ENCODE peak calls at places on chromosomes 7 and 10, in four cellular contexts. I is cardiac fibroblast; U is stimulated activated CD4-positive, alpha-beta T cell treated with anti-CD3 and anti-CD28 coated beads, Interleukin-2, amount 100 ng/mL, for 48 hours; J is neuronal stem cell. R is an unnamed sample.

GRCh38 chr10:78703581-78703980 is 365.2 kb upstream of the ZMIZ1 start:
- DNase-seq in I (no peak), U (no peak), J (no peak), R (peak; percentile 78)

GRCh38 chr7:3106353-3106752 is 62.7 kb upstream of the CARD11 start:
- DNase-seq in I (no peak), U (no peak), J (no peak), R (no peak)

GRCh38 chr10:73262105-73262730 is 9.8 kb upstream of the MRPS16 start:
- DNase-seq in I (peak; percentile 88), U (no peak), J (no peak), R (peak; percentile 90)

GRCh38 chr10:44865289-44865671 is 45.9 kb upstream of the TMEM72 start:
- DNase-seq in I (no peak), U (no peak), J (no peak), R (no peak)

GRCh38 chr10:68095176-68095575 is 14.1 kb upstream of the MYPN start:
- DNase-seq in I (peak; percentile 76), U (no peak), J (no peak), R (no peak)

GRCh38 chr7:75688200-75689136 is 50.3 kb downstream of the HIP1 start:
- DNase-seq in I (no peak), U (no peak), J (no peak), R (no peak)

GRCh38 chr10:116992183-116992582 is 12.8 kb downstream of the SHTN1 start:
- DNase-seq in I (no peak), U (no peak), J (no peak), R (no peak)

GRCh38 chr10:125392140-125392539 is 231.8 kb upstream of the CTBP2 start:
- DNase-seq in I (no peak), U (no peak), J (no peak), R (no peak)

GRCh38 chr10:62894156-62894555 is 78.0 kb upstream of the EGR2 start:
- DNase-seq in I (no peak), U (no peak), J (no peak), R (peak; percentile 13)

GRCh38 chr7:7433736-7434260 is 101.9 kb downstream of the COL28A1 start:
- DNase-seq in I (no peak), U (no peak), J (no peak), R (no peak)

GRCh38 chr10:38143587-38143986 is 49.5 kb downstream of the ZNF37A start:
- DNase-seq in I (peak; percentile 21), U (no peak), J (no peak), R (peak; percentile 8)

GRCh38 chr10:91901784-91902677 is 7.3 kb downstream of the FGFBP3 start:
- DNase-seq in I (peak; percentile 96), U (peak; percentile 50), J (no peak), R (peak; percentile 98)

GRCh38 chr10:43068136-43068395 is 8.8 kb upstream of the RET start:
- DNase-seq in I (no peak), U (no peak), J (no peak), R (no peak)

GRCh38 chr7:116180302-116180701 is 30.0 kb upstream of the TES start:
- DNase-seq in I (peak; percentile 80), U (no peak), J (peak; percentile 18), R (peak; percentile 62)

GRCh38 chr7:159103382-159104187 is 41.1 kb downstream of the VIPR2 start:
- DNase-seq in I (no peak), U (no peak), J (no peak), R (no peak)

GRCh38 chr7:80467069-80467468 is 44.8 kb downstream of the GNAT3 start:
- DNase-seq in I (peak; percentile 50), U (no peak), J (no peak), R (no peak)

GRCh38 chr7:155136619-155137243 is 66.6 kb downstream of the HTR5A start:
- DNase-seq in I (no peak), U (no peak), J (no peak), R (no peak)

GRCh38 chr10:98316661-98317060 is 48.7 kb upstream of the LOXL4 start:
- DNase-seq in I (peak; percentile 76), U (no peak), J (no peak), R (peak; percentile 44)

GRCh38 chr10:3754727-3755439 is 30.1 kb downstream of the KLF6 start:
- DNase-seq in I (peak; percentile 97), U (no peak), J (no peak), R (peak; percentile 97)

GRCh38 chr7:148669907-148670306 is 28.8 kb upstream of the CUL1 start:
- DNase-seq in I (peak; percentile 18), U (no peak), J (no peak), R (no peak)